ENCODE peak calls at places on chromosomes 5 and 9, in six cellular contexts. One of them, this sample, is unnamed.

GRCh38 chr9:72661401-72662135 is 140.2 kb downstream of the TMC1 start:
- DNase-seq in fibroblast of the conjunctiva: no peak
- DNase-seq in NCI-H2171 treated with DMSO at 0.1 percent for 48 hours: no peak
- DNase-seq in T-helper 2 cell: no peak
- DNase-seq in EH: peak
- DNase-seq in progenitor cell of endocrine pancreas: no peak
- DNase-seq in this sample: no peak

GRCh38 chr5:157877821-157878220 is 18.9 kb upstream of the CLINT1 start:
- DNase-seq in fibroblast of the conjunctiva: peak
- DNase-seq in NCI-H2171 treated with DMSO at 0.1 percent for 48 hours: no peak
- DNase-seq in T-helper 2 cell: no peak
- DNase-seq in EH: no peak
- DNase-seq in progenitor cell of endocrine pancreas: no peak
- DNase-seq in this sample: no peak

GRCh38 chr5:133245191-133246052 is 193.6 kb downstream of the HSPA4 start:
- DNase-seq in fibroblast of the conjunctiva: peak
- DNase-seq in NCI-H2171 treated with DMSO at 0.1 percent for 48 hours: no peak
- DNase-seq in T-helper 2 cell: no peak
- DNase-seq in EH: peak
- DNase-seq in progenitor cell of endocrine pancreas: no peak
- DNase-seq in this sample: no peak

GRCh38 chr5:757346-757930 is 27.1 kb downstream of the ZDHHC11B start:
- DNase-seq in fibroblast of the conjunctiva: no peak
- DNase-seq in NCI-H2171 treated with DMSO at 0.1 percent for 48 hours: no peak
- DNase-seq in T-helper 2 cell: no peak
- DNase-seq in EH: no peak
- DNase-seq in progenitor cell of endocrine pancreas: no peak
- DNase-seq in this sample: peak

GRCh38 chr5:78361226-78361993 is 993 bp downstream of the SCAMP1 start:
- DNase-seq in fibroblast of the conjunctiva: no peak
- DNase-seq in NCI-H2171 treated with DMSO at 0.1 percent for 48 hours: peak
- DNase-seq in T-helper 2 cell: no peak
- DNase-seq in EH: peak
- DNase-seq in progenitor cell of endocrine pancreas: no peak
- DNase-seq in this sample: no peak

GRCh38 chr5:154356958-154357357 is 88.8 kb upstream of the SAP30L start:
- DNase-seq in fibroblast of the conjunctiva: no peak
- DNase-seq in NCI-H2171 treated with DMSO at 0.1 percent for 48 hours: no peak
- DNase-seq in T-helper 2 cell: no peak
- DNase-seq in EH: no peak
- DNase-seq in progenitor cell of endocrine pancreas: no peak
- DNase-seq in this sample: no peak

GRCh38 chr5:154756203-154756870 is 1.2 kb downstream of the LARP1 start:
- DNase-seq in fibroblast of the conjunctiva: no peak
- DNase-seq in NCI-H2171 treated with DMSO at 0.1 percent for 48 hours: no peak
- DNase-seq in T-helper 2 cell: peak
- DNase-seq in EH: peak
- DNase-seq in progenitor cell of endocrine pancreas: peak
- DNase-seq in this sample: peak

GRCh38 chr9:100697339-100697738 is 119.5 kb downstream of the CAVIN4 start:
- DNase-seq in fibroblast of the conjunctiva: no peak
- DNase-seq in NCI-H2171 treated with DMSO at 0.1 percent for 48 hours: no peak
- DNase-seq in T-helper 2 cell: no peak
- DNase-seq in EH: no peak
- DNase-seq in progenitor cell of endocrine pancreas: no peak
- DNase-seq in this sample: no peak

GRCh38 chr9:77663754-77664153 is 15.6 kb upstream of the GNA14 start:
- DNase-seq in fibroblast of the conjunctiva: no peak
- DNase-seq in NCI-H2171 treated with DMSO at 0.1 percent for 48 hours: no peak
- DNase-seq in T-helper 2 cell: no peak
- DNase-seq in EH: peak
- DNase-seq in progenitor cell of endocrine pancreas: no peak
- DNase-seq in this sample: no peak

GRCh38 chr5:37490931-37491330 is 111.8 kb downstream of the WDR70 start:
- DNase-seq in fibroblast of the conjunctiva: no peak
- DNase-seq in NCI-H2171 treated with DMSO at 0.1 percent for 48 hours: no peak
- DNase-seq in T-helper 2 cell: no peak
- DNase-seq in EH: no peak
- DNase-seq in progenitor cell of endocrine pancreas: no peak
- DNase-seq in this sample: no peak

GRCh38 chr5:141330299-141331080 is at the start of gene PCDHGA1:
- DNase-seq in fibroblast of the conjunctiva: peak
- DNase-seq in NCI-H2171 treated with DMSO at 0.1 percent for 48 hours: peak
- DNase-seq in T-helper 2 cell: no peak
- DNase-seq in EH: peak
- DNase-seq in progenitor cell of endocrine pancreas: no peak
- DNase-seq in this sample: no peak

GRCh38 chr5:145056805-145057204 is 778.3 kb downstream of the PRELID2 start:
- DNase-seq in fibroblast of the conjunctiva: no peak
- DNase-seq in NCI-H2171 treated with DMSO at 0.1 percent for 48 hours: no peak
- DNase-seq in T-helper 2 cell: no peak
- DNase-seq in EH: peak
- DNase-seq in progenitor cell of endocrine pancreas: no peak
- DNase-seq in this sample: no peak

GRCh38 chr5:157575096-157575872 is at the start of gene ADAM19:
- DNase-seq in fibroblast of the conjunctiva: no peak
- DNase-seq in NCI-H2171 treated with DMSO at 0.1 percent for 48 hours: peak
- DNase-seq in T-helper 2 cell: peak
- DNase-seq in EH: peak
- DNase-seq in progenitor cell of endocrine pancreas: peak
- DNase-seq in this sample: peak

GRCh38 chr5:16897284-16897704 is 38.8 kb downstream of the MYO10 start:
- DNase-seq in fibroblast of the conjunctiva: no peak
- DNase-seq in NCI-H2171 treated with DMSO at 0.1 percent for 48 hours: no peak
- DNase-seq in T-helper 2 cell: no peak
- DNase-seq in EH: peak
- DNase-seq in progenitor cell of endocrine pancreas: no peak
- DNase-seq in this sample: no peak

GRCh38 chr9:107587175-107587963 is 97.8 kb upstream of the KLF4 start:
- DNase-seq in fibroblast of the conjunctiva: no peak
- DNase-seq in NCI-H2171 treated with DMSO at 0.1 percent for 48 hours: no peak
- DNase-seq in T-helper 2 cell: no peak
- DNase-seq in EH: no peak
- DNase-seq in progenitor cell of endocrine pancreas: no peak
- DNase-seq in this sample: no peak

GRCh38 chr5:74667396-74667795 is 17.6 kb upstream of the HEXB start:
- DNase-seq in fibroblast of the conjunctiva: no peak
- DNase-seq in NCI-H2171 treated with DMSO at 0.1 percent for 48 hours: no peak
- DNase-seq in T-helper 2 cell: no peak
- DNase-seq in EH: peak
- DNase-seq in progenitor cell of endocrine pancreas: no peak
- DNase-seq in this sample: no peak

GRCh38 chr9:1354066-1354465 is 303.9 kb downstream of the DMRT2 start:
- DNase-seq in fibroblast of the conjunctiva: no peak
- DNase-seq in NCI-H2171 treated with DMSO at 0.1 percent for 48 hours: no peak
- DNase-seq in T-helper 2 cell: no peak
- DNase-seq in EH: no peak
- DNase-seq in progenitor cell of endocrine pancreas: no peak
- DNase-seq in this sample: no peak

GRCh38 chr5:68652507-68652906 is 437.0 kb downstream of the PIK3R1 start:
- DNase-seq in fibroblast of the conjunctiva: peak
- DNase-seq in NCI-H2171 treated with DMSO at 0.1 percent for 48 hours: peak
- DNase-seq in T-helper 2 cell: no peak
- DNase-seq in EH: peak
- DNase-seq in progenitor cell of endocrine pancreas: no peak
- DNase-seq in this sample: no peak

GRCh38 chr9:19074836-19075235 is 25.6 kb downstream of the RRAGA start:
- DNase-seq in fibroblast of the conjunctiva: no peak
- DNase-seq in NCI-H2171 treated with DMSO at 0.1 percent for 48 hours: no peak
- DNase-seq in T-helper 2 cell: no peak
- DNase-seq in EH: peak
- DNase-seq in progenitor cell of endocrine pancreas: no peak
- DNase-seq in this sample: no peak

GRCh38 chr5:133688386-133688785 is 76.0 kb upstream of the FSTL4 start:
- DNase-seq in fibroblast of the conjunctiva: no peak
- DNase-seq in NCI-H2171 treated with DMSO at 0.1 percent for 48 hours: no peak
- DNase-seq in T-helper 2 cell: no peak
- DNase-seq in EH: peak
- DNase-seq in progenitor cell of endocrine pancreas: no peak
- DNase-seq in this sample: no peak

GRCh38 chr9:91949946-91950664 is at the start of gene ROR2:
- DNase-seq in fibroblast of the conjunctiva: peak
- DNase-seq in NCI-H2171 treated with DMSO at 0.1 percent for 48 hours: peak
- DNase-seq in T-helper 2 cell: peak
- DNase-seq in EH: peak
- DNase-seq in progenitor cell of endocrine pancreas: peak
- DNase-seq in this sample: peak

GRCh38 chr9:73845954-73846690 is 651.0 kb upstream of the RORB start:
- DNase-seq in fibroblast of the conjunctiva: no peak
- DNase-seq in NCI-H2171 treated with DMSO at 0.1 percent for 48 hours: no peak
- DNase-seq in T-helper 2 cell: no peak
- DNase-seq in EH: no peak
- DNase-seq in progenitor cell of endocrine pancreas: no peak
- DNase-seq in this sample: no peak

GRCh38 chr5:39943811-39944210 is 519.0 kb upstream of the DAB2 start:
- DNase-seq in fibroblast of the conjunctiva: no peak
- DNase-seq in NCI-H2171 treated with DMSO at 0.1 percent for 48 hours: no peak
- DNase-seq in T-helper 2 cell: no peak
- DNase-seq in EH: peak
- DNase-seq in progenitor cell of endocrine pancreas: no peak
- DNase-seq in this sample: no peak

GRCh38 chr5:60677831-60678664 is 21.9 kb downstream of the DEPDC1B start:
- DNase-seq in fibroblast of the conjunctiva: no peak
- DNase-seq in NCI-H2171 treated with DMSO at 0.1 percent for 48 hours: peak
- DNase-seq in T-helper 2 cell: no peak
- DNase-seq in EH: peak
- DNase-seq in progenitor cell of endocrine pancreas: no peak
- DNase-seq in this sample: no peak

GRCh38 chr5:135222771-135223170 is 176.3 kb downstream of the MACROH2A1 start:
- DNase-seq in fibroblast of the conjunctiva: no peak
- DNase-seq in NCI-H2171 treated with DMSO at 0.1 percent for 48 hours: no peak
- DNase-seq in T-helper 2 cell: no peak
- DNase-seq in EH: no peak
- DNase-seq in progenitor cell of endocrine pancreas: no peak
- DNase-seq in this sample: peak

GRCh38 chr5:43602818-43603534 is at the start of gene NNT:
- DNase-seq in fibroblast of the conjunctiva: peak
- DNase-seq in NCI-H2171 treated with DMSO at 0.1 percent for 48 hours: peak
- DNase-seq in T-helper 2 cell: peak
- DNase-seq in EH: peak
- DNase-seq in progenitor cell of endocrine pancreas: peak
- DNase-seq in this sample: peak

GRCh38 chr5:122192883-122193496 is 63.6 kb downstream of the ZNF474 start:
- DNase-seq in fibroblast of the conjunctiva: peak
- DNase-seq in NCI-H2171 treated with DMSO at 0.1 percent for 48 hours: peak
- DNase-seq in T-helper 2 cell: no peak
- DNase-seq in EH: peak
- DNase-seq in progenitor cell of endocrine pancreas: peak
- DNase-seq in this sample: no peak

GRCh38 chr9:114981095-114981494 is 50.7 kb upstream of the TNFSF8 start:
- DNase-seq in fibroblast of the conjunctiva: no peak
- DNase-seq in NCI-H2171 treated with DMSO at 0.1 percent for 48 hours: no peak
- DNase-seq in T-helper 2 cell: no peak
- DNase-seq in EH: peak
- DNase-seq in progenitor cell of endocrine pancreas: no peak
- DNase-seq in this sample: no peak

GRCh38 chr5:53430618-53431252 is 49.7 kb upstream of the FST start:
- DNase-seq in fibroblast of the conjunctiva: peak
- DNase-seq in NCI-H2171 treated with DMSO at 0.1 percent for 48 hours: no peak
- DNase-seq in T-helper 2 cell: no peak
- DNase-seq in EH: peak
- DNase-seq in progenitor cell of endocrine pancreas: no peak
- DNase-seq in this sample: no peak

GRCh38 chr5:28473531-28474107 is 1435.2 kb upstream of the CDH9 start:
- DNase-seq in fibroblast of the conjunctiva: peak
- DNase-seq in NCI-H2171 treated with DMSO at 0.1 percent for 48 hours: peak
- DNase-seq in T-helper 2 cell: no peak
- DNase-seq in EH: no peak
- DNase-seq in progenitor cell of endocrine pancreas: no peak
- DNase-seq in this sample: no peak

GRCh38 chr9:69035438-69036316 is at the start of gene FXN:
- DNase-seq in fibroblast of the conjunctiva: peak
- DNase-seq in NCI-H2171 treated with DMSO at 0.1 percent for 48 hours: peak
- DNase-seq in T-helper 2 cell: peak
- DNase-seq in EH: peak
- DNase-seq in progenitor cell of endocrine pancreas: peak
- DNase-seq in this sample: peak

GRCh38 chr5:123111502-123111901 is 22.5 kb downstream of the PRDM6 start:
- DNase-seq in fibroblast of the conjunctiva: no peak
- DNase-seq in NCI-H2171 treated with DMSO at 0.1 percent for 48 hours: no peak
- DNase-seq in T-helper 2 cell: no peak
- DNase-seq in EH: no peak
- DNase-seq in progenitor cell of endocrine pancreas: no peak
- DNase-seq in this sample: no peak

GRCh38 chr9:122213589-122214413 is 15.0 kb downstream of the LHX6 start:
- DNase-seq in fibroblast of the conjunctiva: no peak
- DNase-seq in NCI-H2171 treated with DMSO at 0.1 percent for 48 hours: peak
- DNase-seq in T-helper 2 cell: peak
- DNase-seq in EH: no peak
- DNase-seq in progenitor cell of endocrine pancreas: peak
- DNase-seq in this sample: peak

GRCh38 chr5:122400961-122401360 is 88.9 kb downstream of the SNCAIP start:
- DNase-seq in fibroblast of the conjunctiva: no peak
- DNase-seq in NCI-H2171 treated with DMSO at 0.1 percent for 48 hours: no peak
- DNase-seq in T-helper 2 cell: no peak
- DNase-seq in EH: no peak
- DNase-seq in progenitor cell of endocrine pancreas: no peak
- DNase-seq in this sample: no peak

GRCh38 chr9:36337865-36338264 is 62.2 kb downstream of the RNF38 start:
- DNase-seq in fibroblast of the conjunctiva: no peak
- DNase-seq in NCI-H2171 treated with DMSO at 0.1 percent for 48 hours: no peak
- DNase-seq in T-helper 2 cell: no peak
- DNase-seq in EH: no peak
- DNase-seq in progenitor cell of endocrine pancreas: no peak
- DNase-seq in this sample: no peak

GRCh38 chr5:139797856-139798510 is 2.4 kb downstream of the PSD2 start:
- DNase-seq in fibroblast of the conjunctiva: no peak
- DNase-seq in NCI-H2171 treated with DMSO at 0.1 percent for 48 hours: peak
- DNase-seq in T-helper 2 cell: no peak
- DNase-seq in EH: no peak
- DNase-seq in progenitor cell of endocrine pancreas: no peak
- DNase-seq in this sample: no peak

GRCh38 chr5:157710887-157711286 is 20.3 kb upstream of the THG1L start:
- DNase-seq in fibroblast of the conjunctiva: peak
- DNase-seq in NCI-H2171 treated with DMSO at 0.1 percent for 48 hours: no peak
- DNase-seq in T-helper 2 cell: no peak
- DNase-seq in EH: peak
- DNase-seq in progenitor cell of endocrine pancreas: no peak
- DNase-seq in this sample: no peak

GRCh38 chr5:179215576-179215975 is 129.7 kb downstream of the ADAMTS2 start:
- DNase-seq in fibroblast of the conjunctiva: no peak
- DNase-seq in NCI-H2171 treated with DMSO at 0.1 percent for 48 hours: no peak
- DNase-seq in T-helper 2 cell: no peak
- DNase-seq in EH: peak
- DNase-seq in progenitor cell of endocrine pancreas: no peak
- DNase-seq in this sample: no peak

This sample was measured in ecto neural progenitor cell.